ENCODE peak calls at places on chromosome 21, in six cellular contexts. O, X, G, I, Q and F are unnamed samples.

GRCh38 chr21:33434770-33435360 is 31.7 kb downstream of the IFNGR2 start:
- DNase-seq in O (no peak), X (no peak), G (peak; percentile 88), I (peak; percentile 89), Q (no peak), F (no peak)

GRCh38 chr21:45248893-45249381 is 38.8 kb downstream of the POFUT2 start:
- DNase-seq in O (no peak), X (no peak), G (no peak), I (no peak), Q (no peak), F (no peak)

GRCh38 chr21:42010507-42011493 is 640 bp upstream of the ZBTB21 start:
- DNase-seq in O (no peak), X (no peak), G (peak; percentile 69), I (no peak), Q (no peak), F (peak; percentile 37)

GRCh38 chr21:45591619-45592207 is 49.5 kb upstream of the SLC19A1 start:
- DNase-seq in O (no peak), X (no peak), G (no peak), I (no peak), Q (no peak), F (no peak)

GRCh38 chr21:40886931-40887330 is 40.0 kb upstream of the DSCAM start:
- DNase-seq in O (no peak), X (no peak), G (no peak), I (no peak), Q (no peak), F (no peak)

GRCh38 chr21:30248844-30249243 is 32.9 kb upstream of the CLDN8 start:
- DNase-seq in O (no peak), X (no peak), G (no peak), I (no peak), Q (no peak), F (no peak)

GRCh38 chr21:40841524-40842196 is 5.3 kb downstream of the DSCAM start:
- DNase-seq in O (no peak), X (peak; percentile 33), G (peak; percentile 98), I (no peak), Q (no peak), F (peak; percentile 83)

GRCh38 chr21:35394634-35395369 is 345.7 kb upstream of the RUNX1 start:
- DNase-seq in O (no peak), X (no peak), G (no peak), I (no peak), Q (no peak), F (no peak)

GRCh38 chr21:28538987-28539622 is 453.6 kb downstream of the LTN1 start:
- DNase-seq in O (no peak), X (no peak), G (no peak), I (peak; percentile 68), Q (no peak), F (no peak)

GRCh38 chr21:29343517-29343916 is 44.8 kb downstream of the BACH1 start:
- DNase-seq in O (no peak), X (no peak), G (no peak), I (peak; percentile 72), Q (no peak), F (no peak)

GRCh38 chr21:35316933-35317332 is 267.8 kb upstream of the RUNX1 start:
- DNase-seq in O (no peak), X (no peak), G (no peak), I (peak; percentile 92), Q (no peak), F (no peak)

GRCh38 chr21:33761104-33762036 is 119.1 kb downstream of the ITSN1 start:
- DNase-seq in O (peak; percentile 66), X (no peak), G (peak; percentile 45), I (peak; percentile 95), Q (no peak), F (peak; percentile 24)

GRCh38 chr21:34796518-34797201 is 127.9 kb downstream of the CLIC6 start:
- DNase-seq in O (peak; percentile 72), X (no peak), G (no peak), I (no peak), Q (no peak), F (no peak)

GRCh38 chr21:46639489-46640386 is 4.3 kb downstream of the PRMT2 start:
- DNase-seq in O (no peak), X (no peak), G (no peak), I (no peak), Q (no peak), F (no peak)
- TF ChIP-seq CTCF in O (no peak), X (peak; percentile 53), G (peak; percentile 39), I (peak; percentile 10), Q (peak; percentile 53), F (peak; percentile 17)

GRCh38 chr21:39040494-39041110 is 142.6 kb downstream of the PSMG1 start:
- DNase-seq in O (no peak), X (no peak), G (no peak), I (no peak), Q (no peak), F (no peak)

GRCh38 chr21:39046236-39046911 is 136.9 kb downstream of the PSMG1 start:
- DNase-seq in O (no peak), X (no peak), G (no peak), I (no peak), Q (no peak), F (no peak)

GRCh38 chr21:39037807-39038405 is 145.3 kb downstream of the PSMG1 start:
- DNase-seq in O (no peak), X (no peak), G (no peak), I (no peak), Q (no peak), F (no peak)

GRCh38 chr21:39047046-39047445 is 136.2 kb downstream of the PSMG1 start:
- DNase-seq in O (no peak), X (no peak), G (no peak), I (no peak), Q (no peak), F (no peak)

DNA sequence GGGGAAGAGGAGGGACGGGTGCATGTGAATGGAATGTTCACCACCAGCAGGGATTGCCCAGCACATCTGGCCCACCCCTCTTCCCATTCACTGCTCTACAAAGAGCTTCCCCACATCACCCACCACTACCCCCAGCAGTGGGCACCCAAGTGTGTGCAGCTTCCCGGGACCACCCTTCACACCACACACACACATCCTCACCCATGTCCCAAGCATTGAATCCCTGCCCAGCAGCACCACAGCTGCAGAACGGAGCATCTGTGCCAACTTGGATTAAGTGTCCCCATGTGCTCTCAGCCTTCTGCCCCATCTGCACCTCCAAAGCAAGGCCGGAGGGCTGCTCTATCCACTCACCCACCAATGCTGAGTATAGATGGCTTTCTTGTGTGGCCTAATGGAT is 141.4 kb downstream of the PSMG1 start:
- DNase-seq in O (no peak), X (no peak), G (no peak), I (no peak), Q (no peak), F (no peak)
- H3K27ac ChIP-seq in O (no peak overlapping the region), X (peak overlapping the region; percentile 89), G (no peak overlapping the region), I (no peak overlapping the region), Q (no peak overlapping the region), F (peak overlapping the region; percentile 78)

GRCh38 chr21:31710586-31710985 is 21.3 kb downstream of the SCAF4 start:
- DNase-seq in O (no peak), X (no peak), G (no peak), I (no peak), Q (no peak), F (no peak)
- H3K4me3 ChIP-seq in O (no peak overlapping the region), X (no peak overlapping the region), G (no peak overlapping the region), I (no peak overlapping the region), Q (no peak overlapping the region), F (no peak overlapping the region)

DNA sequence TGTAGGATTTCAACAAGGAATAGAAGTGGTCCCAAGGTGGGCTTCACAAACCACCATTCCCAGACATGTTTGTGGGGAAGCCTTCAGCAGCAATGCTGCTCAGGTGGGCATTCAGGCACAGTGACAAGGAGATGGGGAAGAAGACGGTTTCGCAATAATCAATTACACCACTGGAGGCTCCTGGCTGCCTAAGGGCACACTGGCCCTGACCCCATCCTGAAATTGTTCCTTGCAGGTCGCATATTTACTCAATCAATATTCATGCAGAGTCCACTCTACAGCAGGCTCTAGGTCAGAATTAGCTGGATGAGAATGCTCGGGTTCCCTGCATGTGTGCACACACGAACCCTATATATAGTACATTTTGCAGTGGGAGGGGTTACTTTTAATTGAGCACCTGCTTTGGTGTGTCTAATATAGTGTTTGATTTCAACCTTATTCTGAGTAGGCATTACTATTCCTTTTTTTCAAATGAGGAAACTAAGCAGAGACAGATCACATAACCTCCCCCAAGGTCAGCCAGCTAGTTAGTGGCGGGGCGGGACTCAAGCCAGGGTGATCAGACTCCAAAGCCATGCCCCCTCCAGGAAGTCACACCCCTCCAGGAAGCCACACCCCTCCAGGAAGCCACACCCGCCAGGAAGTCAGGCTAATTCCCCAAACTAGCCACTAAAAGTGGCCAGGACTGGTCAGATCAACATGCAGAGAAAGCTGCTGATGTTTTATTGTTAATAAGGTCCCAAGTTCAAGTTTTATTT is 106.5 kb downstream of the HLCS start:
- DNase-seq in O (no peak), X (peak; percentile 80), G (peak; percentile 33), I (peak; percentile 49), Q (peak; percentile 24), F (peak; percentile 70)
- TF ChIP-seq CTCF in O (no peak), X (no peak), G (no peak), I (no peak), Q (no peak), F (no peak)

DNA sequence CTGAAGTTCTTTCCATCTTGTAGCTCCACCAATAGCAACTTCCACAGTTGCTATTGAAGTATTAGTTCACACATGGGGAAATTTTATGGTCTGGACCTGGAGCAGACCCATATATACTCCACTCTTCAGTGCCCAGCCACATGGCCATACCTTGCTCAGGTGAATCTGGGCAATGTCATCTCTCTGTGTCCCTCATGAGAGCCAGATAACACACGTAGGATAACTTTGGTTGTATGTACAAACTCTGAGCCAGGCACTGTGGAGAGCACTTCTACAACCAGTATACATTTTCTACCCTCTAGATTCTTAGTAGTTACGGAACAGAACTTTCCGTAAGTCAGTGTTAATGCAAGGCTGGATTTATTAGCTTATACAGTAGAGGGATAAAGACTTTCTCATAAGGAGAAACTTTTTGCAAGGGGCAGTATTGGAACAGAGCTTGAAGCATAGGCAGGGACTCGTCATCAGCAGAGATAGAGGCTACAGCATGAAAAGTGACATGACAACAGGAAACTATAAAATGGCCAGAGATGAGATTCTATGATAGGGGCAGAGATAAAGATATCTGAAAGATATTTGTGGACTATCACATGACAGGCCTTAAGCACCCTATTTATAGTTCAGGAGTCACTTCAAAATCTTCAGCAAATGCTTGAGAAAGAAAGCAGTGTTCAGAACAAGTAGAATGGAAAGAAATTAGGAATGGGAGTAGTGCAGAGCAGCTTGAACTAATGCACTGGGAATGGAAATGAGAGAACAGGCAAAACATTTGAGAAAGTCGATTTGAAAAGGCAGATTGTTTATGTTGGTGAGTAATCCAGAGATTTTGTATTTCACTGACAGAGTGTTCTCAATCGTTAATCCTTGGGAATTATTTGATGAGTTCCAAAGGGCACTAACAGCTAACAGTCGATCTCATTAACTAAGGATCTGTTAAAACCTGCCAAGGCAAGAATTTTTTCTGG is 481.8 kb downstream of the USP25 start:
- DNase-seq in O (no peak), X (no peak), G (no peak), I (peak; percentile 22), Q (no peak), F (no peak)
- H3K27ac ChIP-seq in O (no peak overlapping the region), X (peak overlapping the region; percentile 61), G (no peak overlapping the region), I (peak overlapping the region; percentile 20), Q (peak overlapping the region; percentile 54), F (no peak overlapping the region)

GRCh38 chr21:39452207-39452964 is 616 bp downstream of the SH3BGR start:
- DNase-seq in O (no peak), X (no peak), G (no peak), I (no peak), Q (no peak), F (no peak)
- H3K4me3 ChIP-seq in O (no peak overlapping the region), X (peak overlapping the region; percentile 65), G (no peak overlapping the region), I (no peak overlapping the region), Q (peak overlapping the region; percentile 13), F (peak overlapping the region; percentile 9)